ENCODE peak calls at places on chromosomes 11 and 22, in four cellular contexts. J is psoas muscle, U is uterus, D is Peyer's patch. W is an unnamed sample.
A peak's percentile ranks its signal among the peaks of the same experiment; 100 is the strongest.

GRCh38 chr11:72226701-72227100 is 2.1 kb downstream of the INPPL1 start:
- DNase-seq in D (no peak), U (no peak), J (no peak), W (no peak)

GRCh38 chr11:113447621-113448310 is 27.4 kb downstream of the DRD2 start:
- DNase-seq in D (no peak), U (no peak), J (no peak), W (no peak)

GRCh38 chr11:119148855-119149370 is at the start of gene ABCG4:
- DNase-seq in U (no peak), J (peak; percentile 33), D (peak; percentile 17), W (no peak)

GRCh38 chr11:121452609-121453150 is at the start of gene SORL1-AS1:
- DNase-seq in J (no peak), U (no peak), D (peak; percentile 49), W (no peak)

GRCh38 chr22:36369004-36369921 is 18.5 kb downstream of the MYH9 start:
- DNase-seq in J (no peak), U (no peak), D (no peak), W (no peak)

GRCh38 chr11:134037093-134037908 is 31.6 kb upstream of the JAM3 start:
- DNase-seq in D (peak; percentile 44), J (peak; percentile 79), U (peak; percentile 90), W (peak; percentile 32)

GRCh38 chr11:131888230-131888826 is 517.9 kb downstream of the NTM start:
- DNase-seq in D (no peak), U (no peak), J (no peak), W (peak; percentile 73)

GRCh38 chr11:45885921-45886721 is 670 bp downstream of the MAPK8IP1 start:
- DNase-seq in D (no peak), U (no peak), J (no peak), W (no peak)

GRCh38 chr11:58075781-58076180 is 45.0 kb downstream of the OR6Q1 start:
- DNase-seq in U (no peak), D (no peak), J (no peak), W (no peak)

GRCh38 chr11:113114452-113115027 is 153.3 kb downstream of the NCAM1 start:
- DNase-seq in D (no peak), J (peak; percentile 59), U (peak; percentile 56), W (no peak)

GRCh38 chr11:61329871-61330270 is 3.0 kb downstream of the DDB1 start:
- DNase-seq in D (no peak), J (no peak), U (no peak), W (no peak)
- H3K4me3 ChIP-seq in D (no peak overlapping the region), J (no peak overlapping the region), U (no peak overlapping the region), W (no peak overlapping the region)

GRCh38 chr22:22396741-22397291 is 111.7 kb downstream of the ZNF280B start:
- DNase-seq in D (no peak), J (no peak), U (no peak), W (no peak)

GRCh38 chr22:22395230-22395629 is 113.3 kb downstream of the ZNF280B start:
- DNase-seq in U (no peak), J (no peak), D (peak; percentile 69), W (no peak)

GRCh38 chr22:22397292-22397870 is 111.2 kb downstream of the ZNF280B start:
- DNase-seq in U (no peak), D (no peak), J (peak; percentile 33), W (no peak)

GRCh38 chr22:22392131-22392530 is 116.4 kb downstream of the ZNF280B start:
- DNase-seq in J (no peak), D (no peak), U (no peak), W (no peak)

GRCh38 chr22:22394589-22394988 is 114.0 kb downstream of the ZNF280B start:
- DNase-seq in D (peak; percentile 82), U (no peak), J (no peak), W (no peak)
- H3K27ac ChIP-seq in D (no peak overlapping the region), U (no peak overlapping the region), J (no peak overlapping the region), W (no peak overlapping the region)

DNA sequence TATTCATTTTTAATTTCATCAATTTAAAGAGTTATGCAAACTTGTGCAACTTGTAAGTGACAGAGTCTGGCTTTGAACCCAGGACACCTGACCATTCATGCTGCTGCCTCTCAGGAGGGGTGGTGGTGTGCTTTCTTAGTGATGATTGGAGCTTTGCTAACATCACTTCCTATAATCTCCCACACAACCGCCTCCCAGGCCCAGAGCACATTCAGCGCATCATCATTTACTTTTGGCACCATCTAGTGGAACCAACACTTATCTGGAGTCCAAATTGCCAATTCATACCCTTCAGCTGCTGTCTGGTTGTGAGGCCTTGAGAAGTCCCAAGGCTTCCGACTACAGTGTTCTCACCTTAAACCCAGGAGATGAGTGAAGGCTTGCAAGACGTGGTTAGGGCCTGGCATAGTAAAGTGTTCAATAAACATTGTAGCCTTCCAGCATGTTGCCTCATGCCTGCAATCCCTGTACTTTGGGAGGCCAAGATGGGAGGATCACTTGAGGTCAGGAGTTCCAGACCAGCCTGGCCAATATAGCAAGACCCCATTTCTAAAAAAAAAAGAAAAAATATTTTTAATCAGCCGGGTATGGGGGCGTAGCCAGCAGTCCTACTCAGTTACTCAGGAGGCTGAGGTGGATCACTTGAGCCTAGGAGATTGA is 1.1 kb upstream of the TTLL1 start:
- DNase-seq in J (peak; percentile 43), U (peak; percentile 36), D (peak; percentile 40), W (no peak)
- TF ChIP-seq CTCF in J (no peak), U (peak; percentile 12), D (peak; percentile 43), W (peak; percentile 48)

DNA sequence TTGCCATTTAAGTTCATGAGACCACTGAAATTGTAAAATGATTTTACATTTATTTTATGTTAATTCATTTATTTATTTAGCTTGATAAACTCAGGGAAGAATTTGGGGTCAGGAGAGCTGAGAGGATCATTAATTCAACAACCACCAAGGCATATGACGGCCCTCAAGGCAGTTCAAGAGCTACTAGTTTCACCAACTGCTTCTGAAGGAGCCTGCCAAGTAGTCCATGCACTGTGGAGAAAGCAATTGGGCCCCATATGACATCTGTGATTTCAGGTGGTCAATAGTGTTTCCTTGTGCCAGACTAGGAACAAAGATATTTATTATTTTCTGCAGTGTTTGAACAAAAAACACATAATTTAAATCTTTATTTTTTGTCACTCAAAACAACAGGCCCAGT is 236.4 kb downstream of the CASP12 start:
- DNase-seq in D (no peak), U (no peak), J (no peak), W (no peak)
- H3K4me3 ChIP-seq in D (no peak overlapping the region), U (no peak overlapping the region), J (no peak overlapping the region), W (no peak overlapping the region)

W was measured in AG04450.